ENCODE peak calls at places on chromosomes 6 and 20, in eight cellular contexts. X is tibial nerve, J is HFF-Myc, H is neural progenitor cell, W is lower leg skin, E is BE2C, G is pancreas, A is stomach. U is an unnamed sample.

GRCh38 chr6:111925296-111925695 is 52.0 kb upstream of the FYN start:
- DNase-seq in X (no peak), J (peak; percentile 30), H (no peak), W (no peak), E (no peak), G (no peak), A (no peak), U (peak; percentile 76)

GRCh38 chr6:113181164-113181563 is 676.0 kb upstream of the MARCKS start:
- DNase-seq in X (no peak), J (no peak), H (no peak), W (no peak), E (no peak), G (no peak), A (no peak), U (no peak)

GRCh38 chr6:160088069-160088773 is 33.4 kb upstream of the SLC22A1 start:
- DNase-seq in X (peak; percentile 57), J (peak; percentile 78), H (peak; percentile 61), W (peak; percentile 89), E (peak; percentile 65), G (peak; percentile 18), A (peak; percentile 60), U (peak; percentile 85)

GRCh38 chr6:87926687-87927086 is 121.0 kb upstream of the SPACA1 start:
- DNase-seq in X (no peak), J (no peak), H (no peak), W (no peak), E (no peak), G (no peak), A (no peak), U (no peak)

GRCh38 chr6:154070657-154071056 is 31.6 kb downstream of the OPRM1 start:
- DNase-seq in X (no peak), J (no peak), H (no peak), W (no peak), E (no peak), G (no peak), A (no peak), U (no peak)

GRCh38 chr6:147177286-147177685 is 26.9 kb upstream of the STXBP5 start:
- DNase-seq in X (no peak), J (no peak), H (no peak), W (no peak), E (no peak), G (no peak), A (no peak), U (peak; percentile 49)

GRCh38 chr6:45818655-45819054 is 197.0 kb downstream of the CLIC5 start:
- DNase-seq in X (no peak), J (no peak), H (no peak), W (no peak), E (no peak), G (no peak), A (no peak), U (no peak)

GRCh38 chr6:40439401-40439800 is 147.8 kb downstream of the LRFN2 start:
- DNase-seq in X (no peak), J (no peak), H (no peak), W (no peak), E (no peak), G (no peak), A (no peak), U (no peak)

GRCh38 chr6:25753079-25753478 is 1.5 kb upstream of the SLC17A4 start:
- DNase-seq in X (no peak), J (no peak), H (no peak), W (no peak), E (no peak), G (no peak), A (no peak), U (no peak)

GRCh38 chr6:130958468-130958867 is 104.6 kb downstream of the EPB41L2 start:
- DNase-seq in X (no peak), J (no peak), H (no peak), W (no peak), E (no peak), G (no peak), A (no peak), U (no peak)

GRCh38 chr20:58634121-58634817 is 16.8 kb upstream of the STX16 start:
- DNase-seq in X (no peak), J (no peak), H (no peak), W (no peak), E (no peak), G (no peak), A (no peak), U (peak; percentile 73)

GRCh38 chr6:169792306-169793015 is 41.0 kb downstream of the ERMARD start:
- DNase-seq in X (no peak), J (no peak), H (no peak), W (peak; percentile 64), E (no peak), G (no peak), A (no peak), U (no peak)

GRCh38 chr6:135012349-135012748 is 42.3 kb downstream of the HBS1L start:
- DNase-seq in X (no peak), J (no peak), H (no peak), W (no peak), E (no peak), G (no peak), A (no peak), U (no peak)

GRCh38 chr6:16319813-16320532 is 81.6 kb downstream of the GMPR start:
- DNase-seq in X (no peak), J (peak; percentile 79), H (no peak), W (peak; percentile 91), E (peak; percentile 45), G (peak; percentile 25), A (peak; percentile 36), U (peak; percentile 94)

GRCh38 chr6:33254591-33254990 is 17.1 kb downstream of the VPS52 start:
- DNase-seq in X (no peak), J (no peak), H (no peak), W (no peak), E (no peak), G (no peak), A (no peak), U (no peak)

GRCh38 chr6:1477432-1478090 is 88.2 kb downstream of the FOXF2 start:
- DNase-seq in X (no peak), J (peak; percentile 60), H (no peak), W (no peak), E (no peak), G (no peak), A (no peak), U (peak; percentile 91)

GRCh38 chr20:46246527-46246926 is 61.8 kb downstream of the CDH22 start:
- DNase-seq in X (no peak), J (no peak), H (no peak), W (no peak), E (no peak), G (peak; percentile 9), A (no peak), U (no peak)

GRCh38 chr20:17787816-17788215 is 88.0 kb downstream of the BANF2 start:
- DNase-seq in X (no peak), J (no peak), H (no peak), W (no peak), E (no peak), G (no peak), A (no peak), U (no peak)

GRCh38 chr20:44883214-44883902 is 2.1 kb upstream of the YWHAB start:
- DNase-seq in X (no peak), J (no peak), H (no peak), W (no peak), E (no peak), G (no peak), A (no peak), U (no peak)

GRCh38 chr6:43213431-43213830 is 15.8 kb downstream of the DNPH1 start:
- DNase-seq in X (no peak), J (no peak), H (no peak), W (no peak), E (no peak), G (no peak), A (no peak), U (no peak)

GRCh38 chr6:5135783-5136376 is 50.7 kb downstream of the PPP1R3G start:
- DNase-seq in X (no peak), J (no peak), H (peak; percentile 54), W (no peak), E (peak; percentile 45), G (no peak), A (no peak), U (no peak)

GRCh38 chr6:169498887-169499513 is 202.8 kb downstream of the WDR27 start:
- DNase-seq in X (no peak), J (no peak), H (no peak), W (no peak), E (no peak), G (no peak), A (no peak), U (peak; percentile 44)

GRCh38 chr6:31541059-31541657 is 645 bp downstream of the DDX39B start:
- DNase-seq in X (no peak), J (no peak), H (peak; percentile 53), W (no peak), E (peak; percentile 52), G (peak; percentile 43), A (no peak), U (peak; percentile 78)

DNA sequence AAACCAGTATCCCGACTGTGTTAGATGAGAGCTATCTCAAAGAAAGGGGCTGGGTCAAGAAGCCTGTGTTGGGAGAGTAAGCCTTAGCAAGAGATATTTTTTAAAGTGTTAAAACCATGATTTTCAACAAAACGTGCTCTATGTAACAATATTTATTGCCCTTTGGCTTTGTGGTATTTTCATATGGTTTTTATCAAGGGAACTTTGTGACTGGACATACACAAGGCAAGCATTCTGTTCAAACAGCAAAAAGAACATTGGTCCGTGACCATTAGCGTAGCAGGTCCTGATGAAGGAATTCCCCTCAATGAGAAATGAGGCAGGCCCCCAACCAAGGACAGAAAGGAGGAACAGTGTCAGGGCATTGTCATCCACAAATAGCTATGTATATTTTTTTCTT is 222.6 kb downstream of the MYLK4 start:
- DNase-seq in X (no peak), J (no peak), H (no peak), W (no peak), E (no peak), G (no peak), A (no peak), U (no peak)
- H3K4me3 ChIP-seq in X (no peak overlapping the region), J (no peak overlapping the region), H (no peak overlapping the region), W (no peak overlapping the region), E (no peak overlapping the region), G (no peak overlapping the region), A (no peak overlapping the region), U (no peak overlapping the region)

GRCh38 chr20:57573893-57574292 is 13.0 kb downstream of the PCK1 start:
- DNase-seq in X (no peak), J (no peak), H (no peak), W (no peak), E (peak; percentile 41), G (no peak), A (no peak), U (no peak)
- TF ChIP-seq CTCF in X (no peak), J (peak; percentile 52), H (peak; percentile 53), W (no peak), E (peak; percentile 70), G (no peak), A (no peak), U (peak; percentile 3)

GRCh38 chr6:76262240-76262639 is 189.8 kb upstream of the IMPG1 start:
- DNase-seq in X (no peak), J (no peak), H (no peak), W (no peak), E (no peak), G (no peak), A (no peak), U (no peak)
- H3K4me3 ChIP-seq in X (no peak overlapping the region), J (no peak overlapping the region), H (no peak overlapping the region), W (no peak overlapping the region), E (no peak overlapping the region), G (no peak overlapping the region), A (no peak overlapping the region), U (no peak overlapping the region)

DNA sequence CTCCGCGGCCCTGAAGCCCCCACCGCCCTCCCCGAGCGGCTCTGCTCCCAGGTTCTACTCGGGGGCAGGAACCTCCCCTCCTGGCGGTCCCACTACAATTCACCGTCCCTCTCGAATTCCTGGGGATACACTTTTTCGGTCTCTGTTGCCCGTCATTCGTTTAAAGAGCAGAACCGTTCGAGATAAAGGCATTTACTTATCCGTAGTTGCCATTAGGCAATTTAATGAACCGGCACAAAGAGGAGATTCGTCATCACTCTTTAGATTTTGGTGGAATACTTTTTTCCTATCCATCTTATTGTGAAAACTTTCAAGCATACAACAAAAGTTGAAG is 1.1 kb upstream of the CD24 start:
- DNase-seq in X (no peak), J (no peak), H (peak; percentile 53), W (no peak), E (no peak), G (no peak), A (no peak), U (no peak)
- TF ChIP-seq CTCF in X (no peak), J (no peak), H (no peak), W (no peak), E (no peak), G (no peak), A (no peak), U (no peak)